ENCODE peak calls at places on chromosomes 6 and 20, in seven cellular contexts. One of them, this sample, is unnamed.

GRCh38 chr6:28615955-28616747 is 90.5 kb downstream of the GPX5 start:
- DNase-seq in body of pancreas: no peak
- DNase-seq in GM23248: no peak
- DNase-seq in ovary: no peak
- DNase-seq in HCT116: no peak
- DNase-seq in right cardiac atrium: no peak
- DNase-seq in sigmoid colon: no peak
- DNase-seq in this sample: no peak

GRCh38 chr20:45426621-45427020 is 10.7 kb downstream of the PIGT start:
- DNase-seq in body of pancreas: no peak
- DNase-seq in GM23248: no peak
- DNase-seq in ovary: peak; percentile 47
- DNase-seq in HCT116: no peak
- DNase-seq in right cardiac atrium: peak; percentile 69
- DNase-seq in sigmoid colon: no peak
- DNase-seq in this sample: no peak

GRCh38 chr6:36368921-36369880 is 18.3 kb downstream of the ETV7 start:
- DNase-seq in body of pancreas: no peak
- DNase-seq in GM23248: peak; percentile 96
- DNase-seq in ovary: no peak
- DNase-seq in HCT116: no peak
- DNase-seq in right cardiac atrium: no peak
- DNase-seq in sigmoid colon: no peak
- DNase-seq in this sample: no peak

GRCh38 chr6:160523223-160523622 is 140.9 kb downstream of the LPA start:
- DNase-seq in body of pancreas: no peak
- DNase-seq in GM23248: no peak
- DNase-seq in ovary: no peak
- DNase-seq in HCT116: no peak
- DNase-seq in right cardiac atrium: no peak
- DNase-seq in sigmoid colon: no peak
- DNase-seq in this sample: no peak

GRCh38 chr20:47574616-47575401 is 73.1 kb downstream of the NCOA3 start:
- DNase-seq in body of pancreas: no peak
- DNase-seq in GM23248: no peak
- DNase-seq in ovary: no peak
- DNase-seq in HCT116: no peak
- DNase-seq in right cardiac atrium: no peak
- DNase-seq in sigmoid colon: no peak
- DNase-seq in this sample: no peak

GRCh38 chr20:17611540-17612286 is 41.8 kb downstream of the DSTN start:
- DNase-seq in body of pancreas: peak; percentile 60
- DNase-seq in GM23248: peak; percentile 67
- DNase-seq in ovary: peak; percentile 41
- DNase-seq in HCT116: peak; percentile 6
- DNase-seq in right cardiac atrium: no peak
- DNase-seq in sigmoid colon: peak; percentile 77
- DNase-seq in this sample: peak; percentile 80

GRCh38 chr6:28053584-28053983 is 26.8 kb upstream of the ZNF165 start:
- DNase-seq in body of pancreas: no peak
- DNase-seq in GM23248: no peak
- DNase-seq in ovary: no peak
- DNase-seq in HCT116: no peak
- DNase-seq in right cardiac atrium: no peak
- DNase-seq in sigmoid colon: no peak
- DNase-seq in this sample: no peak

GRCh38 chr6:70668499-70668812 is 773 bp downstream of the SMAP1 start:
- DNase-seq in body of pancreas: peak; percentile 31
- DNase-seq in GM23248: peak; percentile 68
- DNase-seq in ovary: no peak
- DNase-seq in HCT116: peak; percentile 47
- DNase-seq in right cardiac atrium: no peak
- DNase-seq in sigmoid colon: no peak
- DNase-seq in this sample: peak; percentile 75

GRCh38 chr6:75154973-75155372 is 50.9 kb downstream of the COL12A1 start:
- DNase-seq in body of pancreas: no peak
- DNase-seq in GM23248: no peak
- DNase-seq in ovary: no peak
- DNase-seq in HCT116: no peak
- DNase-seq in right cardiac atrium: peak; percentile 29
- DNase-seq in sigmoid colon: no peak
- DNase-seq in this sample: no peak

GRCh38 chr6:166365221-166365620 is 17.5 kb downstream of the MPC1 start:
- DNase-seq in body of pancreas: no peak
- DNase-seq in GM23248: peak; percentile 81
- DNase-seq in ovary: no peak
- DNase-seq in HCT116: no peak
- DNase-seq in right cardiac atrium: no peak
- DNase-seq in sigmoid colon: no peak
- DNase-seq in this sample: no peak

GRCh38 chr6:141077355-141078333 is 1055.1 kb upstream of the GJE1 start:
- DNase-seq in body of pancreas: no peak
- DNase-seq in GM23248: peak; percentile 3
- DNase-seq in ovary: no peak
- DNase-seq in HCT116: peak; percentile 65
- DNase-seq in right cardiac atrium: no peak
- DNase-seq in sigmoid colon: no peak
- DNase-seq in this sample: no peak

GRCh38 chr6:109925060-109925459 is 53.1 kb upstream of the GPR6 start:
- DNase-seq in body of pancreas: no peak
- DNase-seq in GM23248: no peak
- DNase-seq in ovary: no peak
- DNase-seq in HCT116: no peak
- DNase-seq in right cardiac atrium: no peak
- DNase-seq in sigmoid colon: no peak
- DNase-seq in this sample: no peak

GRCh38 chr6:15690451-15690961 is 27.7 kb upstream of the DTNBP1 start:
- DNase-seq in body of pancreas: no peak
- DNase-seq in GM23248: no peak
- DNase-seq in ovary: no peak
- DNase-seq in HCT116: no peak
- DNase-seq in right cardiac atrium: no peak
- DNase-seq in sigmoid colon: no peak
- DNase-seq in this sample: no peak

GRCh38 chr6:154277578-154278128 is 79.0 kb downstream of the IPCEF1 start:
- DNase-seq in body of pancreas: no peak
- DNase-seq in GM23248: no peak
- DNase-seq in ovary: no peak
- DNase-seq in HCT116: no peak
- DNase-seq in right cardiac atrium: no peak
- DNase-seq in sigmoid colon: no peak
- DNase-seq in this sample: no peak

GRCh38 chr6:169589293-169589692 is 112.5 kb downstream of the WDR27 start:
- DNase-seq in body of pancreas: no peak
- DNase-seq in GM23248: peak; percentile 40
- DNase-seq in ovary: no peak
- DNase-seq in HCT116: no peak
- DNase-seq in right cardiac atrium: peak; percentile 58
- DNase-seq in sigmoid colon: no peak
- DNase-seq in this sample: no peak

GRCh38 chr6:111238464-111239119 is 151.3 kb downstream of the SLC16A10 start:
- DNase-seq in body of pancreas: no peak
- DNase-seq in GM23248: peak; percentile 61
- DNase-seq in ovary: no peak
- DNase-seq in HCT116: no peak
- DNase-seq in right cardiac atrium: no peak
- DNase-seq in sigmoid colon: no peak
- DNase-seq in this sample: no peak

GRCh38 chr20:54268941-54269340 is 61.1 kb downstream of the PFDN4 start:
- DNase-seq in body of pancreas: no peak
- DNase-seq in GM23248: no peak
- DNase-seq in ovary: no peak
- DNase-seq in HCT116: no peak
- DNase-seq in right cardiac atrium: no peak
- DNase-seq in sigmoid colon: no peak
- DNase-seq in this sample: no peak

GRCh38 chr20:3509064-3509463 is 38.2 kb downstream of the ATRN start:
- DNase-seq in body of pancreas: no peak
- DNase-seq in GM23248: no peak
- DNase-seq in ovary: no peak
- DNase-seq in HCT116: no peak
- DNase-seq in right cardiac atrium: no peak
- DNase-seq in sigmoid colon: no peak
- DNase-seq in this sample: no peak

GRCh38 chr20:58309607-58310290 is at the start of gene RAB22A:
- DNase-seq in body of pancreas: peak; percentile 88
- DNase-seq in GM23248: peak; percentile 96
- DNase-seq in ovary: peak; percentile 85
- DNase-seq in HCT116: peak; percentile 39
- DNase-seq in right cardiac atrium: peak; percentile 94
- DNase-seq in sigmoid colon: peak; percentile 92
- DNase-seq in this sample: peak; percentile 84

GRCh38 chr20:58308290-58308679 is 1.2 kb upstream of the RAB22A start:
- DNase-seq in body of pancreas: no peak
- DNase-seq in GM23248: no peak
- DNase-seq in ovary: no peak
- DNase-seq in HCT116: no peak
- DNase-seq in right cardiac atrium: no peak
- DNase-seq in sigmoid colon: no peak
- DNase-seq in this sample: no peak

GRCh38 chr20:58312836-58313235 is 3.3 kb downstream of the RAB22A start:
- DNase-seq in body of pancreas: no peak
- DNase-seq in GM23248: peak; percentile 13
- DNase-seq in ovary: no peak
- DNase-seq in HCT116: no peak
- DNase-seq in right cardiac atrium: no peak
- DNase-seq in sigmoid colon: no peak
- DNase-seq in this sample: no peak

GRCh38 chr20:58308680-58309527 is 611 bp upstream of the RAB22A start:
- DNase-seq in body of pancreas: no peak
- DNase-seq in GM23248: peak; percentile 52
- DNase-seq in ovary: peak; percentile 81
- DNase-seq in HCT116: no peak
- DNase-seq in right cardiac atrium: peak; percentile 87
- DNase-seq in sigmoid colon: peak; percentile 88
- DNase-seq in this sample: peak; percentile 83

GRCh38 chr20:58310291-58310782 is 822 bp downstream of the RAB22A start:
- DNase-seq in body of pancreas: no peak
- DNase-seq in GM23248: peak; percentile 61
- DNase-seq in ovary: no peak
- DNase-seq in HCT116: no peak
- DNase-seq in right cardiac atrium: no peak
- DNase-seq in sigmoid colon: no peak
- DNase-seq in this sample: no peak
- H3K27ac ChIP-seq in body of pancreas: peak overlapping the region; percentile 69
- H3K27ac ChIP-seq in GM23248: peak overlapping the region; percentile 67
- H3K27ac ChIP-seq in ovary: no peak overlapping the region
- H3K27ac ChIP-seq in HCT116: peak overlapping the region; percentile 85
- H3K27ac ChIP-seq in right cardiac atrium: no peak overlapping the region
- H3K27ac ChIP-seq in sigmoid colon: peak overlapping the region; percentile 77
- H3K27ac ChIP-seq in this sample: peak overlapping the region; percentile 90

DNA sequence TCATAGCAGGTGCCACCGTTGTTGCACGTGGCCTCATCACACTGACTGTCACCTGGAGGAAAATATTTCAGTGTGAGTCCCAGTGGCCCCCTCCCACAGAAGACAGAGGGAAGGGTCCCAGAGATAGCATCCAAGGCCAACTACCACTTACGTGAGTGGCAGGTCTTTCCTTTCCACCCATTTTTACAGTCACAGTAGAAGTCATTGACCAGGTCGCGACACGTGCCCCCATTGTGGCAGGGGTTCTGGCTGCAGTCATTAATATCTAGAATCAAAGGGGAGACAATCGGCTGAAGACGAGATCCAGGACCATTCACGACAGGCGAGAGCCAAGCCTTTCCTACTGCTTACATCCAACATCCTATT is 28.6 kb downstream of the JAG1 start:
- DNase-seq in body of pancreas: no peak
- DNase-seq in GM23248: no peak
- DNase-seq in ovary: no peak
- DNase-seq in HCT116: no peak
- DNase-seq in right cardiac atrium: no peak
- DNase-seq in sigmoid colon: no peak
- DNase-seq in this sample: no peak
- H3K4me1 ChIP-seq in body of pancreas: no peaks in the 10 kb centered on the region
- H3K4me1 ChIP-seq in GM23248: peaks cover 5% of the 10 kb centered on the region
- H3K4me1 ChIP-seq in ovary: no peaks in the 10 kb centered on the region
- H3K4me1 ChIP-seq in HCT116: no peaks in the 10 kb centered on the region
- H3K4me1 ChIP-seq in right cardiac atrium: no peaks in the 10 kb centered on the region
- H3K4me1 ChIP-seq in sigmoid colon: no peaks in the 10 kb centered on the region
- H3K4me1 ChIP-seq in this sample: no peaks in the 10 kb centered on the region

DNA sequence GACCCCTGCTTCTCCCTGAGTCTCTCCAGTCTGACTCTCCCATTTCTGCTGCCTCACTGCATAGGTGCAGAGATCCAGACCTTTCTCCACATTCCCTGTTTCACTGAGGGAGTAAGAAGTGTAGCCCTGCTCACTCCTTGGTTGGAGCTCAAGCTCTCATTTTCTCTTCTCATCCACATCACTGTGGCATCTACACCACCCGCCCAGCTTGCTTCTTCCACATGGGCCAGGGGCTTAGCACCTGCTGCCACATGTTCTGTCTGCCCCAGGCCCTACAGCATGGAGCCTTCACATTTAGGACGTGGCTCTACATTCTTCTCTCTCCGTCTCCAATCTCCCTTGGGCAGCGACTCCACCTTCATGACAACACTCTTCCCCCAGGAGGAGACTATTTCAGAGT is 8.5 kb upstream of the GSTA5 start:
- DNase-seq in body of pancreas: no peak
- DNase-seq in GM23248: no peak
- DNase-seq in ovary: no peak
- DNase-seq in HCT116: no peak
- DNase-seq in right cardiac atrium: no peak
- DNase-seq in sigmoid colon: no peak
- DNase-seq in this sample: no peak
- H3K27ac ChIP-seq in body of pancreas: no peak overlapping the region
- H3K27ac ChIP-seq in GM23248: no peak overlapping the region
- H3K27ac ChIP-seq in ovary: no peak overlapping the region
- H3K27ac ChIP-seq in HCT116: no peak overlapping the region
- H3K27ac ChIP-seq in right cardiac atrium: no peak overlapping the region
- H3K27ac ChIP-seq in sigmoid colon: no peak overlapping the region
- H3K27ac ChIP-seq in this sample: no peak overlapping the region

DNA sequence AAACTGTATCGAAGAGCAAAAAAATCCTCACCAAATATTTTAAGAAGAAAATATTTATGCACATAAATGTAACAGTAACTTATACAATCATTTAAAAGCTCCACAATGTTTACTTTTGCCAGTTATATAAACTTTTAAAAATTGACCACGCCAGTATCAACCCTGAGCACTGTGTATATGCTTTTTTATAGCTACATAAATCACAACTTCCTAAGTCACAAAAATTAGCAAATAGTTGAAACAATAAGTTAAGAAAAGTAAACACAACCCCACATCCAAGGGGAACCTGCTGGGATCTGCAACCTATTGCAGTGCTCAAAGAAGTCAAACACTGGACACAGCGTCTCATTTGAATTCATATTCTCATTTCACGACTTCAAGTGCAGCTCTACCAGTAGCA is 89.8 kb upstream of the DST start:
- DNase-seq in body of pancreas: no peak
- DNase-seq in GM23248: no peak
- DNase-seq in ovary: no peak
- DNase-seq in HCT116: no peak
- DNase-seq in right cardiac atrium: no peak
- DNase-seq in sigmoid colon: no peak
- DNase-seq in this sample: no peak
- H3K4me1 ChIP-seq in body of pancreas: peaks cover 31% of the 10 kb centered on the region
- H3K4me1 ChIP-seq in GM23248: peaks cover 70% of the 10 kb centered on the region
- H3K4me1 ChIP-seq in ovary: peaks cover 12% of the 10 kb centered on the region
- H3K4me1 ChIP-seq in HCT116: peaks cover 72% of the 10 kb centered on the region
- H3K4me1 ChIP-seq in right cardiac atrium: peaks cover 3% of the 10 kb centered on the region
- H3K4me1 ChIP-seq in sigmoid colon: no peaks in the 10 kb centered on the region
- H3K4me1 ChIP-seq in this sample: peaks cover 7% of the 10 kb centered on the region